ENCODE peak calls at places on chromosome 6, in five cellular contexts. I is K562, S is A549, Y is GM12878, H is HepG2. X is an unnamed sample.

GRCh38 chr6:35603326-35604202 is 85.2 kb downstream of the FKBP5 start:
- DNase-seq in I (no peak), S (no peak), Y (no peak), H (peak), X (no peak)

GRCh38 chr6:16438677-16439615 is 200.6 kb downstream of the GMPR start:
- DNase-seq in I (peak), S (peak), Y (peak), H (no peak), X (no peak)

GRCh38 chr6:45951771-45952529 is 63.7 kb downstream of the CLIC5 start:
- DNase-seq in I (no peak), S (no peak), Y (no peak), H (no peak), X (no peak)

GRCh38 chr6:44567406-44567805 is 179.9 kb downstream of the CDC5L start:
- DNase-seq in I (no peak), S (no peak), Y (no peak), H (no peak), X (no peak)

GRCh38 chr6:162119349-162119748 is 608.2 kb downstream of the PRKN start:
- DNase-seq in I (no peak), S (no peak), Y (no peak), H (no peak), X (no peak)

GRCh38 chr6:155317186-155317585 is 2.9 kb upstream of the TFB1M start:
- DNase-seq in I (no peak), S (no peak), Y (no peak), H (no peak), X (no peak)

GRCh38 chr6:96059586-96059985 is 43.8 kb downstream of the FUT9 start:
- DNase-seq in I (no peak), S (no peak), Y (no peak), H (no peak), X (no peak)

GRCh38 chr6:11236351-11236750 is 3.9 kb upstream of the NEDD9 start:
- DNase-seq in I (no peak), S (no peak), Y (peak), H (no peak), X (no peak)

GRCh38 chr6:36793913-36794703 is 45.1 kb downstream of the CPNE5 start:
- DNase-seq in I (no peak), S (no peak), Y (no peak), H (no peak), X (no peak)

GRCh38 chr6:109713097-109713496 is 22.0 kb downstream of the FIG4 start:
- DNase-seq in I (no peak), S (no peak), Y (no peak), H (no peak), X (no peak)

GRCh38 chr6:139679516-139680179 is 305.2 kb upstream of the CITED2 start:
- DNase-seq in I (no peak), S (peak), Y (no peak), H (peak), X (no peak)

DNA sequence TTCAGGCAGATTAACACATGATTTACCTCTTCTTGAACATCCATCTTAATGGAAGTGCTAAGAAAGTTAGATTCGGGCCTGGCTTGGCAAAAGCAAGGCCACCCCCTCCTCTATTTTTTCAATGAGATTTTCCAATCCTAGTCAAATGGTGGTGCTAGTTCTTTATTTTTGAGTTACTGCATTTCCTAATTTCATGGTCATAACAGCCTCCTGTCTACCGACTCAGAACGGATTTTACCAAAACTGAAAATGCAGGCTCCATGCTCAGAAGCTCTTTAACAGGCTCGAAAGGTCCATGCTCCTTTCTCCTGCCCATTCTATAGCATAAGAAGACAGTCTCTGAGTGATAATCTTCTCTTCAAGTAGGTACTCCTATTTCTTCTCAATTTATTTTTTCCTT is 117.2 kb upstream of the ESR1 start:
- DNase-seq in I (no peak), S (no peak), Y (peak), H (no peak), X (no peak)
- TF ChIP-seq HDAC2 in I (no peak), S (no peak), Y (no peak), H (no peak), X (no peak)

DNA sequence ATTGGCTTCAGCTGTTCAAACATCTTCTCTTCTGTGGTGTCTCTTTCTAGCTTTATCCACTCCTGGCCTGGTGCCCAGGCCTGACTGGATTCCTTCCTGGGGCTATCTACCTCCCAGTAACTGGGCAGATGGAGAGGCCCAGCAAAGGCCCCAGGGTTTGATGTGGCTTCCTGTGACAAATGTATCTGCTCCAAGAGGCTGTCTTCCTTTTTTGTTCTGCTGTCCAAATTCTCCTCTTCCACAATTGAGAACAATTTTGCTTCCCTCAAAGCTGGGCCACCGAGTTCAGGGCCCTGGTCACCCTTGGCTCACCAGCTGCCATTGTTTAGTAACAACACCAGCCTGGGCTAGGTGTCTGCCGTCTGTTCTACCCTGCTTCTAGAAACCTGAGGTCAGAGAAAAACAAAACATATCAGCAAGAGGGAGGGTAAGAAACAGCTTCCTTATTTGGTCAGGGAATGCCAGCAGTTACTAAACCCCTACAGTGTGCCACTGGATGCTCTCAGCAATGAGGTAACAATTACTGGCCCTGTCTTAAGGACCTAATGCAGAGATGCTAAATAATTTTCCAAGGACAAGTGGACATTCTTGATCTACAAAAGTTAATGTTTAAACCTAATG is 3.9 kb downstream of the ZFP57 start:
- DNase-seq in I (no peak), S (peak), Y (no peak), H (no peak), X (no peak)
- TF ChIP-seq HDAC2 in I (no peak), S (no peak), Y (no peak), H (no peak), X (no peak)

GRCh38 chr6:84809504-84809903 is 45.1 kb upstream of the TBX18 start:
- DNase-seq in I (no peak), S (no peak), Y (no peak), H (no peak), X (no peak)
- TF ChIP-seq HDAC2 in I (no peak), S (no peak), Y (no peak), H (no peak), X (no peak)

GRCh38 chr6:151056230-151056907 is 183.4 kb upstream of the AKAP12 start:
- DNase-seq in I (no peak), S (no peak), Y (no peak), H (peak), X (peak)

GRCh38 chr6:151052021-151052646 is 186.6 kb downstream of the MTHFD1L start:
- DNase-seq in I (no peak), S (no peak), Y (no peak), H (no peak), X (no peak)

GRCh38 chr6:151054304-151054703 is 185.5 kb upstream of the AKAP12 start:
- DNase-seq in I (no peak), S (no peak), Y (no peak), H (no peak), X (no peak)

DNA sequence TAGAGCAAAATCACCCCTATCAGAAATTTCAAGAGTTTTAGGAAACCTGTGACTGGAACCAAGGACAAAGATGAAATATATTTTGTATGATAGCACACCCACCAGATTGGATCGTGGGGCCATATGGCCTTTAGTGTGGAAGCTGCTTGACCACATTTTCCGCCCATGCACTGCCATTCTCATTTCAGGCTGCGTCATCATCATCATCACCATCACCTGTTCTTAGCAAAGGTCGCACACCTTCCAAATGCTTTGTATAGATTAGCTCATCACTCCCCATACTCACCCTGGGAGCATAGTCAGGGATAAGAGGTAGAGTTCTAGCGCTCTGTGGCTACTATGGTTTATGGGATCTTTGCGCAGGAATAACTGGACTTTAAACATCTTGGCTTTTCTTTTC is 185.7 kb downstream of the MTHFD1L start:
- DNase-seq in I (no peak), S (no peak), Y (no peak), H (no peak), X (no peak)
- TF ChIP-seq HDAC2 in I (no peak), S (no peak), Y (no peak), H (no peak), X (no peak)

GRCh38 chr6:113047148-113047547 is 700.0 kb downstream of the RFPL4B start:
- DNase-seq in I (no peak), S (peak), Y (no peak), H (no peak), X (no peak)
- TF ChIP-seq HDAC2 in I (no peak), S (no peak), Y (no peak), H (no peak), X (no peak)

DNA sequence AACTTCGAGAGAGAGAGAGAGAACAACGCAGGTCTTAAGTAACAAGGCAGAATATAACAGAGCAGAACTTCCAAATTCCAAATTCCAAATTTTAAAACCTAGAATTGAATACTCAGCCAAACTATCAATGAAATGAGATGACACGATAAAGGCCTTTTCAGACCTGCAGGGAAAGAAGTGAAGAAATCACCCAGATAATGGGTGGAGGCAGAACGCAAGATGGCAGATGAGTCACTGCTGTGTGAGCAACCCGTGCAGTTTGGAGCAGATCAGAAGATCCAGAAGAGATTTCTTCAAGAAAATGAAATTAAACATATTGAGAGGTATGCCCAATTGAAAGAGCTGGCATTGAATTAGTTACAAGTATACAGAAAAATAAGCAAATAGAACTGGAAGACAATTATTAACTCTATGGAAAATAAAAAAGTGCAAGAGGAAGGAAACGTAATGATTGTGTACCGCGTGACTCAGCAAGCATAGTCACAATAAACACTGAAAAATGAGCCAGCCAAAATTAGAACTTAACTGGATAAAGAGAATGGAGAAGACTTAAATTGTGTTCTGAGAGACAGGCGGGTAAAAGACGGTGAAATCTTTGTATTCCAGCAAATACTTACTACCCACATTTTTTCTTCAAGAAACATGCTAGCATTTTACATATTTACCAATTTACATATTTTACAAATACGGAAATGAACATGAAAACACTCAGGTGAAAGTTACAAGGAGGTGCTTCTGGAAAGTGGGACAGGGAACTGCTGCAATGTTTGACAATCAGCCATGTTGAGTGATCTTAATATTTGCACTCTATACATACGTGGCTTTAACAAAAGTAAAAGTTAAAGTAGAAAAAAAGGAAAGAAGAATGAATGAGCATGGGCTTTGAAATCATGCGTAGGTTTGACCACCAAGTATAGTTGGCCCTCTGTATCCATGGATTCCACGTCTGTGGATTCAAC is 87.9 kb upstream of the CDYL start:
- DNase-seq in I (peak), S (peak), Y (no peak), H (no peak), X (no peak)
- TF ChIP-seq HDAC2 in I (peak), S (no peak), Y (no peak), H (no peak), X (no peak)

DNA sequence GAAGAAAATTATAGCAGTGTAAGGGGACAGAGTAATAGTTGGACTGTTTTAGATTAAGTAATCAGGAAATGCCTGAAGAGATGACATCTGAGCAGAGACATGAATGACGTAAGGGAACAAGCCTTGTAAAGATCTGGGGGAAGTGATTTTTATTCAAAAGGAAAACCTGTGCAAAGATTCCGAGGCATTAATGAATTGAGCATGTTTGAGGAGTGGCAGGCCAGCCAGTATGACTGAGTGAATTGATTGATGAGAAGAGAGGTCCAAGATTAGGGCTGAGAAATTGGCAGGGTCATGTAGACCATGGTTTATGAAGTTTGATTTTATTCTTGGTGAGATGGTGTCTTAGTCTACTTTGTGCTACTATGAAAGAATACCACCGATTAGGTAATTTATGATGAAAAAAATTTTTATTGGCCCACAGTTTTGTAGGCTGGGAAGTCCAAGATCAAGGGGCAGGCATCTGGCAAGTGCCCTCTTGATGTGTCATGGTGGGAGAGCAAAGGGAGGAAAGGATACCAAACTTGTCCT is 95.1 kb downstream of the LIN28B start:
- DNase-seq in I (no peak), S (peak), Y (no peak), H (no peak), X (no peak)
- TF ChIP-seq HDAC2 in I (no peak), S (no peak), Y (no peak), H (no peak), X (no peak)

DNA sequence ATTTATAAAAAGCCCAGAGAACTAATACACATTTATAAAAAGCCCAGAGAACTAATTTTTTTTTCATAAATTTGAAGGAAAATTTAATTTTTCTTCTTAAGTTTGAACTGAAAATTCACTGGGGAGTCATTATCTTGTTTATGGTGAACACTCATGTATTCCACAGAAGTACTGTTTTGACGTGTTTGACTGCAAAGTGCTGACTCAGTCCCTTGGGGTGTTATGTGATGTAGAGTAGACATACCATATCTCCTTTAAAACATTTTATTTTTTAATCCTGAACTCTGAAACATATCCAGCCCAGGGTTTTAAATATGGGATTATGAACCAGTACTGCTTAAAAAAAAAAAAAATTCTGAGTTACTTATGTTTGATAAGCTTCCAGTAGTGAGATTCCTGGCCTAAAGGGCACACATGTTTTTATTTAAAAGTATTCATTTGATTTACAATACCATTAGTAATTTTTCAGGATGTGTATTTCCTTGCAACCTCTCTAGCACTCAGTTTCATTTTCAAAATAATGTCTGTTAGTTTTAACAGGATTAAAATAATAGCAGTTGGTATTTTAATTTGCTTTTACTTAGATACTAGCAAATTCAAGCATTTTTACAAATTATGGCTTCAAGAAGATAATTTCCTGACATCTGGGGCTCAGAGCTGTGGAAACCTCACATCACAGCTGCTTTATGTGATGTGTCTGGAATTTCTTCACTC is 81.6 kb upstream of the PDE10A start:
- DNase-seq in I (no peak), S (no peak), Y (peak), H (no peak), X (no peak)
- TF ChIP-seq HDAC2 in I (no peak), S (no peak), Y (no peak), H (no peak), X (no peak)

GRCh38 chr6:26157150-26157837 is 70.1 kb downstream of the HFE start:
- DNase-seq in I (peak), S (no peak), Y (no peak), H (no peak), X (peak)

GRCh38 chr6:26158581-26159416 is 71.6 kb downstream of the HFE start:
- DNase-seq in I (peak), S (peak), Y (peak), H (no peak), X (no peak)

GRCh38 chr6:26157838-26158580 is 70.8 kb downstream of the HFE start:
- DNase-seq in I (peak), S (peak), Y (peak), H (peak), X (peak)

GRCh38 chr6:26161322-26161721 is 74.1 kb downstream of the HFE start:
- DNase-seq in I (no peak), S (no peak), Y (no peak), H (no peak), X (no peak)

DNA sequence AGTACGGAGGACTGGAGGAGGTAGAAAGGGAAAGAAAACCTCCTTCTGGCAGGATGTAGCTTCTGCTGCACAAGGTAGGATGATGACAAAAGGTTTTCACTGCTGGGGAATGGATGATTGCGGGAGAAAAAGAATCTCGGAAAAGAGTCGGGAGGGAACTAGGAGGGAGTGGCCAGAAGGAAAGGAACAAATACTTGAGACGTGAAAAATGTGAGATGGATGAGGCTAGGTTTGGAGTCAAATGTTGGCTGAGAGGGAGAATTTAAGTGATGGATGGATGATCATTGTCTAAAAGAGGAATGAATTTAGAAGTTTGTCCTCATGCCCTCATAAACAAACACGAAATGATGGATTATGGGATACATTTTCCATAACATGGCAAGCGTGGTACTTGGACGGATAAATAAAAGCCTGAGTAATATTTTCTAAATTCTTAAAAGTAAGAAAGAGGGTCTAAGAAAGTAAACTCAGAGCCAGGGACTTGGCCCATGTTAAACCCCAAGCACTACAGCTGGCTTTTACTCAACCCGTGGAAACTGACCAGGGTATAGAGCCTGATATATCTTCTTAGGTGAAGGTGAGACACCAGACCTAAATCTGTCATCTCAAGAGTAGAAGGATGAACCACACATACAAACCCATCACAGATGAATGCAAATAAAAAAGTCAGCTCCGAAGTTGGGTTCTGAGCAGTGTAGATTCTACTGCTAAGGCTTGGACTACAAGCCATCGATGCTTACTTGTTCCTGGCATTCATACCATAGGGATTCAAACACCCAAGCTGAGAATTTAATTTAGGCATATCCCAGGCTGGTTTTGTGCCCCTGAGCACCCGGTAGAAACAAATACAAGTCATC is 72.4 kb downstream of the HFE start:
- DNase-seq in I (peak), S (peak), Y (peak), H (no peak), X (no peak)
- TF ChIP-seq HDAC2 in I (no peak), S (no peak), Y (no peak), H (peak), X (no peak)